ENCODE peak calls at places on chromosomes 4 and X, in ten cellular contexts. One of them, this sample, is unnamed.

GRCh38 chr4:80232707-80233370 is 33.6 kb upstream of the FGF5 start:
- DNase-seq in neural progenitor cell: no peak
- DNase-seq in Peyer's patch: no peak
- DNase-seq in ascending aorta: no peak
- DNase-seq in CD4-positive, CD25-positive, alpha-beta regulatory T cell: no peak
- DNase-seq in right lobe of liver: no peak
- DNase-seq in hepatocyte: no peak
- DNase-seq in thoracic aorta: no peak
- DNase-seq in SK-N-SH: no peak
- DNase-seq in upper lobe of right lung: no peak
- DNase-seq in this sample: no peak

GRCh38 chr4:10983274-10983673 is 298.7 kb upstream of the CLNK start:
- DNase-seq in neural progenitor cell: no peak
- DNase-seq in Peyer's patch: peak; percentile 65
- DNase-seq in ascending aorta: no peak
- DNase-seq in CD4-positive, CD25-positive, alpha-beta regulatory T cell: peak; percentile 52
- DNase-seq in right lobe of liver: no peak
- DNase-seq in hepatocyte: peak; percentile 29
- DNase-seq in thoracic aorta: no peak
- DNase-seq in SK-N-SH: no peak
- DNase-seq in upper lobe of right lung: no peak
- DNase-seq in this sample: no peak

GRCh38 chr4:109820563-109820962 is 5.0 kb downstream of the GAR1 start:
- DNase-seq in neural progenitor cell: no peak
- DNase-seq in Peyer's patch: no peak
- DNase-seq in ascending aorta: no peak
- DNase-seq in CD4-positive, CD25-positive, alpha-beta regulatory T cell: no peak
- DNase-seq in right lobe of liver: no peak
- DNase-seq in hepatocyte: no peak
- DNase-seq in thoracic aorta: no peak
- DNase-seq in SK-N-SH: no peak
- DNase-seq in upper lobe of right lung: no peak
- DNase-seq in this sample: no peak

GRCh38 chrX:150897371-150898319 is 823 bp downstream of the CD99L2 start:
- DNase-seq in neural progenitor cell: peak; percentile 46
- DNase-seq in Peyer's patch: peak; percentile 65
- DNase-seq in ascending aorta: no peak
- DNase-seq in CD4-positive, CD25-positive, alpha-beta regulatory T cell: peak; percentile 73
- DNase-seq in right lobe of liver: peak; percentile 41
- DNase-seq in hepatocyte: peak; percentile 58
- DNase-seq in thoracic aorta: no peak
- DNase-seq in SK-N-SH: peak; percentile 34
- DNase-seq in upper lobe of right lung: peak; percentile 63
- DNase-seq in this sample: no peak

GRCh38 chrX:104113237-104113965 is 1.1 kb downstream of the ZCCHC18 start:
- DNase-seq in neural progenitor cell: peak; percentile 80
- DNase-seq in Peyer's patch: peak; percentile 60
- DNase-seq in ascending aorta: peak; percentile 75
- DNase-seq in CD4-positive, CD25-positive, alpha-beta regulatory T cell: peak; percentile 76
- DNase-seq in right lobe of liver: peak; percentile 38
- DNase-seq in hepatocyte: peak; percentile 63
- DNase-seq in thoracic aorta: no peak
- DNase-seq in SK-N-SH: peak; percentile 53
- DNase-seq in upper lobe of right lung: peak; percentile 64
- DNase-seq in this sample: no peak

GRCh38 chrX:134294548-134294947 is 57.6 kb downstream of the CCDC160 start:
- DNase-seq in neural progenitor cell: no peak
- DNase-seq in Peyer's patch: no peak
- DNase-seq in ascending aorta: no peak
- DNase-seq in CD4-positive, CD25-positive, alpha-beta regulatory T cell: no peak
- DNase-seq in right lobe of liver: no peak
- DNase-seq in hepatocyte: no peak
- DNase-seq in thoracic aorta: no peak
- DNase-seq in SK-N-SH: peak; percentile 15
- DNase-seq in upper lobe of right lung: no peak
- DNase-seq in this sample: no peak

GRCh38 chr4:64417974-64418373 is 8.7 kb upstream of the TECRL start:
- DNase-seq in neural progenitor cell: peak; percentile 18
- DNase-seq in Peyer's patch: no peak
- DNase-seq in ascending aorta: no peak
- DNase-seq in CD4-positive, CD25-positive, alpha-beta regulatory T cell: no peak
- DNase-seq in right lobe of liver: no peak
- DNase-seq in hepatocyte: peak; percentile 19
- DNase-seq in thoracic aorta: no peak
- DNase-seq in SK-N-SH: no peak
- DNase-seq in upper lobe of right lung: no peak
- DNase-seq in this sample: no peak

GRCh38 chrX:97405031-97405685 is 521.5 kb downstream of the RPA4 start:
- DNase-seq in neural progenitor cell: no peak
- DNase-seq in Peyer's patch: no peak
- DNase-seq in ascending aorta: no peak
- DNase-seq in CD4-positive, CD25-positive, alpha-beta regulatory T cell: no peak
- DNase-seq in right lobe of liver: no peak
- DNase-seq in hepatocyte: no peak
- DNase-seq in thoracic aorta: no peak
- DNase-seq in SK-N-SH: no peak
- DNase-seq in upper lobe of right lung: no peak
- DNase-seq in this sample: no peak

GRCh38 chrX:45063319-45064095 is 137.2 kb downstream of the DIPK2B start:
- DNase-seq in neural progenitor cell: no peak
- DNase-seq in Peyer's patch: no peak
- DNase-seq in ascending aorta: no peak
- DNase-seq in CD4-positive, CD25-positive, alpha-beta regulatory T cell: no peak
- DNase-seq in right lobe of liver: peak; percentile 78
- DNase-seq in hepatocyte: peak; percentile 5
- DNase-seq in thoracic aorta: no peak
- DNase-seq in SK-N-SH: no peak
- DNase-seq in upper lobe of right lung: no peak
- DNase-seq in this sample: no peak

GRCh38 chrX:14051416-14051815 is 21.7 kb upstream of the GEMIN8 start:
- DNase-seq in neural progenitor cell: no peak
- DNase-seq in Peyer's patch: no peak
- DNase-seq in ascending aorta: no peak
- DNase-seq in CD4-positive, CD25-positive, alpha-beta regulatory T cell: no peak
- DNase-seq in right lobe of liver: no peak
- DNase-seq in hepatocyte: no peak
- DNase-seq in thoracic aorta: no peak
- DNase-seq in SK-N-SH: no peak
- DNase-seq in upper lobe of right lung: no peak
- DNase-seq in this sample: no peak

GRCh38 chr4:168632246-168632832 is 135.5 kb downstream of the PALLD start:
- DNase-seq in neural progenitor cell: peak; percentile 87
- DNase-seq in Peyer's patch: no peak
- DNase-seq in ascending aorta: no peak
- DNase-seq in CD4-positive, CD25-positive, alpha-beta regulatory T cell: no peak
- DNase-seq in right lobe of liver: no peak
- DNase-seq in hepatocyte: no peak
- DNase-seq in thoracic aorta: no peak
- DNase-seq in SK-N-SH: no peak
- DNase-seq in upper lobe of right lung: no peak
- DNase-seq in this sample: no peak

GRCh38 chr4:168634276-168634802 is 137.5 kb downstream of the PALLD start:
- DNase-seq in neural progenitor cell: peak; percentile 45
- DNase-seq in Peyer's patch: no peak
- DNase-seq in ascending aorta: no peak
- DNase-seq in CD4-positive, CD25-positive, alpha-beta regulatory T cell: no peak
- DNase-seq in right lobe of liver: no peak
- DNase-seq in hepatocyte: peak; percentile 72
- DNase-seq in thoracic aorta: no peak
- DNase-seq in SK-N-SH: no peak
- DNase-seq in upper lobe of right lung: no peak
- DNase-seq in this sample: no peak

GRCh38 chr4:168631241-168632151 is 134.6 kb downstream of the PALLD start:
- DNase-seq in neural progenitor cell: peak; percentile 94
- DNase-seq in Peyer's patch: peak; percentile 17
- DNase-seq in ascending aorta: peak; percentile 73
- DNase-seq in CD4-positive, CD25-positive, alpha-beta regulatory T cell: no peak
- DNase-seq in right lobe of liver: peak; percentile 63
- DNase-seq in hepatocyte: peak; percentile 89
- DNase-seq in thoracic aorta: no peak
- DNase-seq in SK-N-SH: peak; percentile 87
- DNase-seq in upper lobe of right lung: peak; percentile 85
- DNase-seq in this sample: no peak

GRCh38 chr4:168633071-168633470 is 136.2 kb downstream of the PALLD start:
- DNase-seq in neural progenitor cell: no peak
- DNase-seq in Peyer's patch: no peak
- DNase-seq in ascending aorta: no peak
- DNase-seq in CD4-positive, CD25-positive, alpha-beta regulatory T cell: no peak
- DNase-seq in right lobe of liver: no peak
- DNase-seq in hepatocyte: no peak
- DNase-seq in thoracic aorta: no peak
- DNase-seq in SK-N-SH: no peak
- DNase-seq in upper lobe of right lung: no peak
- DNase-seq in this sample: no peak

GRCh38 chr4:168633474-168633873 is 136.6 kb downstream of the PALLD start:
- DNase-seq in neural progenitor cell: no peak
- DNase-seq in Peyer's patch: no peak
- DNase-seq in ascending aorta: no peak
- DNase-seq in CD4-positive, CD25-positive, alpha-beta regulatory T cell: no peak
- DNase-seq in right lobe of liver: no peak
- DNase-seq in hepatocyte: no peak
- DNase-seq in thoracic aorta: no peak
- DNase-seq in SK-N-SH: no peak
- DNase-seq in upper lobe of right lung: no peak
- DNase-seq in this sample: no peak
- H3K4me1 ChIP-seq in neural progenitor cell: peaks cover 53% of the 10 kb centered on the region
- H3K4me1 ChIP-seq in Peyer's patch: no peaks in the 10 kb centered on the region
- H3K4me1 ChIP-seq in ascending aorta: peaks cover 30% of the 10 kb centered on the region
- H3K4me1 ChIP-seq in CD4-positive, CD25-positive, alpha-beta regulatory T cell: peaks cover 6% of the 10 kb centered on the region
- H3K4me1 ChIP-seq in right lobe of liver: peaks cover 5% of the 10 kb centered on the region
- H3K4me1 ChIP-seq in hepatocyte: peaks cover 20% of the 10 kb centered on the region
- H3K4me1 ChIP-seq in thoracic aorta: peaks cover 18% of the 10 kb centered on the region
- H3K4me1 ChIP-seq in SK-N-SH: peaks cover 22% of the 10 kb centered on the region
- H3K4me1 ChIP-seq in upper lobe of right lung: peaks cover 22% of the 10 kb centered on the region
- H3K4me1 ChIP-seq in this sample: peaks cover 44% of the 10 kb centered on the region

DNA sequence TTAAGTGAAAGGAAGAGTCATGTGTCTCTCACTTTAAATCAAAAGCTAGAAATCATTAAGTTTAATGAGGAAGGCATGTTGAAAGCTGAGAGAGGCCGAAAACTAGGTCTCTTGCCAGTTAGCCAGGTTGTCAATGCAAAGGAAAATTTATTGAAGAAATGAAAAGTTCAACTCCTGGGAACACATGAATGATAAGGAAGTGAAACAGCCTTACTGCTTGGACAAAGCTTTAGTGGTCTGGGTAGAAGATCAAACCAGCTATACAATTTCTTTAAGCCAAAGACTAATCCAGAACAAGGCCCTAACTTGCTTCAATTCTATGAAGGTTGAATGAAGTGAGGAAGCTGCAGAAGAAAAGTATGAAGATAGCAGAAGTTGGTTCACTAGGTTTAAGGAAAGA is 24.9 kb downstream of the RHOH start:
- DNase-seq in neural progenitor cell: no peak
- DNase-seq in Peyer's patch: no peak
- DNase-seq in ascending aorta: no peak
- DNase-seq in CD4-positive, CD25-positive, alpha-beta regulatory T cell: no peak
- DNase-seq in right lobe of liver: no peak
- DNase-seq in hepatocyte: no peak
- DNase-seq in thoracic aorta: no peak
- DNase-seq in SK-N-SH: no peak
- DNase-seq in upper lobe of right lung: no peak
- DNase-seq in this sample: no peak
- H3K4me1 ChIP-seq in neural progenitor cell: no peaks in the 10 kb centered on the region
- H3K4me1 ChIP-seq in Peyer's patch: no peaks in the 10 kb centered on the region
- H3K4me1 ChIP-seq in ascending aorta: no peaks in the 10 kb centered on the region
- H3K4me1 ChIP-seq in CD4-positive, CD25-positive, alpha-beta regulatory T cell: peaks cover 100% of the 10 kb centered on the region
- H3K4me1 ChIP-seq in right lobe of liver: no peaks in the 10 kb centered on the region
- H3K4me1 ChIP-seq in hepatocyte: no peaks in the 10 kb centered on the region
- H3K4me1 ChIP-seq in thoracic aorta: no peaks in the 10 kb centered on the region
- H3K4me1 ChIP-seq in SK-N-SH: no peaks in the 10 kb centered on the region
- H3K4me1 ChIP-seq in upper lobe of right lung: no peaks in the 10 kb centered on the region
- H3K4me1 ChIP-seq in this sample: peaks cover 7% of the 10 kb centered on the region

GRCh38 chr4:186826866-186827541 is 103.3 kb upstream of the FAT1 start:
- DNase-seq in neural progenitor cell: no peak
- DNase-seq in Peyer's patch: no peak
- DNase-seq in ascending aorta: no peak
- DNase-seq in CD4-positive, CD25-positive, alpha-beta regulatory T cell: no peak
- DNase-seq in right lobe of liver: no peak
- DNase-seq in hepatocyte: no peak
- DNase-seq in thoracic aorta: no peak
- DNase-seq in SK-N-SH: no peak
- DNase-seq in upper lobe of right lung: no peak
- DNase-seq in this sample: no peak

GRCh38 chr4:186827542-186827887 is 103.9 kb upstream of the FAT1 start:
- DNase-seq in neural progenitor cell: no peak
- DNase-seq in Peyer's patch: no peak
- DNase-seq in ascending aorta: no peak
- DNase-seq in CD4-positive, CD25-positive, alpha-beta regulatory T cell: no peak
- DNase-seq in right lobe of liver: no peak
- DNase-seq in hepatocyte: no peak
- DNase-seq in thoracic aorta: no peak
- DNase-seq in SK-N-SH: no peak
- DNase-seq in upper lobe of right lung: no peak
- DNase-seq in this sample: no peak

GRCh38 chr4:186829097-186829496 is 105.4 kb upstream of the FAT1 start:
- DNase-seq in neural progenitor cell: no peak
- DNase-seq in Peyer's patch: no peak
- DNase-seq in ascending aorta: no peak
- DNase-seq in CD4-positive, CD25-positive, alpha-beta regulatory T cell: no peak
- DNase-seq in right lobe of liver: no peak
- DNase-seq in hepatocyte: no peak
- DNase-seq in thoracic aorta: no peak
- DNase-seq in SK-N-SH: no peak
- DNase-seq in upper lobe of right lung: no peak
- DNase-seq in this sample: no peak

GRCh38 chr4:186823989-186824388 is 100.3 kb upstream of the FAT1 start:
- DNase-seq in neural progenitor cell: no peak
- DNase-seq in Peyer's patch: no peak
- DNase-seq in ascending aorta: no peak
- DNase-seq in CD4-positive, CD25-positive, alpha-beta regulatory T cell: no peak
- DNase-seq in right lobe of liver: no peak
- DNase-seq in hepatocyte: no peak
- DNase-seq in thoracic aorta: no peak
- DNase-seq in SK-N-SH: no peak
- DNase-seq in upper lobe of right lung: no peak
- DNase-seq in this sample: no peak

GRCh38 chr4:186825069-186825468 is 101.4 kb upstream of the FAT1 start:
- DNase-seq in neural progenitor cell: no peak
- DNase-seq in Peyer's patch: no peak
- DNase-seq in ascending aorta: no peak
- DNase-seq in CD4-positive, CD25-positive, alpha-beta regulatory T cell: no peak
- DNase-seq in right lobe of liver: no peak
- DNase-seq in hepatocyte: no peak
- DNase-seq in thoracic aorta: no peak
- DNase-seq in SK-N-SH: no peak
- DNase-seq in upper lobe of right lung: no peak
- DNase-seq in this sample: no peak
- H3K4me1 ChIP-seq in neural progenitor cell: peaks cover 7% of the 10 kb centered on the region
- H3K4me1 ChIP-seq in Peyer's patch: no peaks in the 10 kb centered on the region
- H3K4me1 ChIP-seq in ascending aorta: no peaks in the 10 kb centered on the region
- H3K4me1 ChIP-seq in CD4-positive, CD25-positive, alpha-beta regulatory T cell: no peaks in the 10 kb centered on the region
- H3K4me1 ChIP-seq in right lobe of liver: no peaks in the 10 kb centered on the region
- H3K4me1 ChIP-seq in hepatocyte: peaks cover 9% of the 10 kb centered on the region
- H3K4me1 ChIP-seq in thoracic aorta: no peaks in the 10 kb centered on the region
- H3K4me1 ChIP-seq in SK-N-SH: no peaks in the 10 kb centered on the region
- H3K4me1 ChIP-seq in upper lobe of right lung: no peaks in the 10 kb centered on the region
- H3K4me1 ChIP-seq in this sample: no peaks in the 10 kb centered on the region

DNA sequence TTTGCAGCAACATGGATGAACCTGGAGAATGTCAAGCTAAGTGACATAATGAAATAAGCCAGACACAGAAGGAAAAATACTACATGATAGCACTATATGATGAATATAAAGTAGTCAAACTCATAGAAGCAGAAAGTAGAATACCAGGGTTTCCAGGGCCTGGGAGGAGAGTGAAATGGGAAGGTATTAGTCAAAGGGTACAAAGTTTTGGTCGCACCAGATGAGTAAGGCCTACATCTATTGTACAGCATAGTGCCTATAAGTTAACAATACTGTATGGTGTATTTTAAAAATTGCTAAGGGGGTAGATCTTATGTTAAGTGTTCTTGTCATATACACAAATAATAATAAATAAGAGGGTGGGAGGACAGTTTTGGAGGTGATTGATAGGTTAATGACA is 41.5 kb downstream of the ENOX2 start:
- DNase-seq in neural progenitor cell: no peak
- DNase-seq in Peyer's patch: no peak
- DNase-seq in ascending aorta: no peak
- DNase-seq in CD4-positive, CD25-positive, alpha-beta regulatory T cell: no peak
- DNase-seq in right lobe of liver: no peak
- DNase-seq in hepatocyte: no peak
- DNase-seq in thoracic aorta: no peak
- DNase-seq in SK-N-SH: no peak
- DNase-seq in upper lobe of right lung: no peak
- DNase-seq in this sample: no peak
- H3K4me1 ChIP-seq in neural progenitor cell: peaks cover 14% of the 10 kb centered on the region
- H3K4me1 ChIP-seq in Peyer's patch: no peaks in the 10 kb centered on the region
- H3K4me1 ChIP-seq in ascending aorta: no peaks in the 10 kb centered on the region
- H3K4me1 ChIP-seq in CD4-positive, CD25-positive, alpha-beta regulatory T cell: no peaks in the 10 kb centered on the region
- H3K4me1 ChIP-seq in right lobe of liver: no peaks in the 10 kb centered on the region
- H3K4me1 ChIP-seq in hepatocyte: no peaks in the 10 kb centered on the region
- H3K4me1 ChIP-seq in thoracic aorta: no peaks in the 10 kb centered on the region
- H3K4me1 ChIP-seq in SK-N-SH: no peaks in the 10 kb centered on the region
- H3K4me1 ChIP-seq in upper lobe of right lung: no peaks in the 10 kb centered on the region
- H3K4me1 ChIP-seq in this sample: no peaks in the 10 kb centered on the region